ENCODE peak calls at places on chromosomes 2 and 18, in seven cellular contexts. One of them, this sample, is unnamed.

GRCh38 chr2:64218137-64218536 is 73.9 kb upstream of the PELI1 start:
- DNase-seq in MM.1S: no peak
- DNase-seq in PC-9: no peak
- DNase-seq in HepG2: no peak
- DNase-seq in A549: no peak
- DNase-seq in neural progenitor cell: no peak
- DNase-seq in mammary epithelial cell: no peak
- DNase-seq in this sample: no peak

GRCh38 chr2:143123911-143124310 is 5.3 kb upstream of the ARHGAP15 start:
- DNase-seq in MM.1S: no peak
- DNase-seq in PC-9: no peak
- DNase-seq in HepG2: no peak
- DNase-seq in A549: no peak
- DNase-seq in neural progenitor cell: no peak
- DNase-seq in mammary epithelial cell: no peak
- DNase-seq in this sample: no peak

GRCh38 chr18:24266124-24266523 is 127.3 kb downstream of the CABYR start:
- DNase-seq in MM.1S: no peak
- DNase-seq in PC-9: no peak
- DNase-seq in HepG2: no peak
- DNase-seq in A549: no peak
- DNase-seq in neural progenitor cell: no peak
- DNase-seq in mammary epithelial cell: no peak
- DNase-seq in this sample: no peak

GRCh38 chr2:25369876-25370275 is 28.2 kb upstream of the DNMT3A start:
- DNase-seq in MM.1S: no peak
- DNase-seq in PC-9: no peak
- DNase-seq in HepG2: no peak
- DNase-seq in A549: no peak
- DNase-seq in neural progenitor cell: no peak
- DNase-seq in mammary epithelial cell: no peak
- DNase-seq in this sample: no peak

GRCh38 chr2:3644246-3644525 is 13.8 kb upstream of the ALLC start:
- DNase-seq in MM.1S: no peak
- DNase-seq in PC-9: no peak
- DNase-seq in HepG2: no peak
- DNase-seq in A549: no peak
- DNase-seq in neural progenitor cell: no peak
- DNase-seq in mammary epithelial cell: no peak
- DNase-seq in this sample: no peak

GRCh38 chr18:39188278-39188677 is 1622.7 kb upstream of the CELF4 start:
- DNase-seq in MM.1S: no peak
- DNase-seq in PC-9: no peak
- DNase-seq in HepG2: no peak
- DNase-seq in A549: no peak
- DNase-seq in neural progenitor cell: no peak
- DNase-seq in mammary epithelial cell: no peak
- DNase-seq in this sample: no peak

GRCh38 chr2:160345102-160345501 is 145.0 kb upstream of the ITGB6 start:
- DNase-seq in MM.1S: peak; percentile 65
- DNase-seq in PC-9: no peak
- DNase-seq in HepG2: no peak
- DNase-seq in A549: no peak
- DNase-seq in neural progenitor cell: no peak
- DNase-seq in mammary epithelial cell: no peak
- DNase-seq in this sample: no peak

GRCh38 chr2:191521608-191522208 is 156.2 kb upstream of the NABP1 start:
- DNase-seq in MM.1S: peak; percentile 19
- DNase-seq in PC-9: no peak
- DNase-seq in HepG2: peak; percentile 40
- DNase-seq in A549: peak; percentile 51
- DNase-seq in neural progenitor cell: no peak
- DNase-seq in mammary epithelial cell: peak; percentile 18
- DNase-seq in this sample: peak; percentile 64

GRCh38 chr2:216074794-216075193 is 6.8 kb downstream of the PECR start:
- DNase-seq in MM.1S: no peak
- DNase-seq in PC-9: no peak
- DNase-seq in HepG2: no peak
- DNase-seq in A549: no peak
- DNase-seq in neural progenitor cell: no peak
- DNase-seq in mammary epithelial cell: no peak
- DNase-seq in this sample: no peak

GRCh38 chr2:224086226-224086911 is 47.3 kb upstream of the SERPINE2 start:
- DNase-seq in MM.1S: no peak
- DNase-seq in PC-9: peak; percentile 99
- DNase-seq in HepG2: peak; percentile 43
- DNase-seq in A549: peak; percentile 73
- DNase-seq in neural progenitor cell: no peak
- DNase-seq in mammary epithelial cell: peak; percentile 97
- DNase-seq in this sample: no peak

GRCh38 chr18:11005528-11005927 is 143.8 kb downstream of the PIEZO2 start:
- DNase-seq in MM.1S: no peak
- DNase-seq in PC-9: no peak
- DNase-seq in HepG2: peak; percentile 99
- DNase-seq in A549: peak; percentile 36
- DNase-seq in neural progenitor cell: peak; percentile 6
- DNase-seq in mammary epithelial cell: peak; percentile 5
- DNase-seq in this sample: no peak

GRCh38 chr18:59787998-59788875 is 91.0 kb upstream of the CCBE1 start:
- DNase-seq in MM.1S: no peak
- DNase-seq in PC-9: peak; percentile 69
- DNase-seq in HepG2: no peak
- DNase-seq in A549: peak; percentile 27
- DNase-seq in neural progenitor cell: no peak
- DNase-seq in mammary epithelial cell: peak; percentile 66
- DNase-seq in this sample: no peak

GRCh38 chr18:22020867-22021370 is 148.5 kb upstream of the GATA6 start:
- DNase-seq in MM.1S: no peak
- DNase-seq in PC-9: no peak
- DNase-seq in HepG2: no peak
- DNase-seq in A549: no peak
- DNase-seq in neural progenitor cell: no peak
- DNase-seq in mammary epithelial cell: no peak
- DNase-seq in this sample: no peak

GRCh38 chr2:121095257-121096080 is 189.5 kb downstream of the TFCP2L1 start:
- DNase-seq in MM.1S: peak; percentile 21
- DNase-seq in PC-9: peak; percentile 60
- DNase-seq in HepG2: peak; percentile 53
- DNase-seq in A549: peak; percentile 79
- DNase-seq in neural progenitor cell: peak; percentile 84
- DNase-seq in mammary epithelial cell: peak; percentile 67
- DNase-seq in this sample: peak; percentile 69

GRCh38 chr18:67794512-67794911 is 278.0 kb upstream of the DSEL start:
- DNase-seq in MM.1S: no peak
- DNase-seq in PC-9: no peak
- DNase-seq in HepG2: no peak
- DNase-seq in A549: no peak
- DNase-seq in neural progenitor cell: no peak
- DNase-seq in mammary epithelial cell: no peak
- DNase-seq in this sample: no peak

GRCh38 chr2:152348388-152348787 is 13.4 kb downstream of the FMNL2 start:
- DNase-seq in MM.1S: no peak
- DNase-seq in PC-9: no peak
- DNase-seq in HepG2: no peak
- DNase-seq in A549: peak; percentile 27
- DNase-seq in neural progenitor cell: no peak
- DNase-seq in mammary epithelial cell: peak; percentile 78
- DNase-seq in this sample: no peak

GRCh38 chr2:103669579-103669978 is 907.7 kb downstream of the TMEM182 start:
- DNase-seq in MM.1S: no peak
- DNase-seq in PC-9: no peak
- DNase-seq in HepG2: no peak
- DNase-seq in A549: no peak
- DNase-seq in neural progenitor cell: no peak
- DNase-seq in mammary epithelial cell: no peak
- DNase-seq in this sample: no peak

GRCh38 chr2:219124379-219125110 is 36.1 kb downstream of the NHEJ1 start:
- DNase-seq in MM.1S: no peak
- DNase-seq in PC-9: no peak
- DNase-seq in HepG2: no peak
- DNase-seq in A549: no peak
- DNase-seq in neural progenitor cell: no peak
- DNase-seq in mammary epithelial cell: no peak
- DNase-seq in this sample: no peak

GRCh38 chr2:27754831-27755230 is 16.7 kb upstream of the MRPL33 start:
- DNase-seq in MM.1S: no peak
- DNase-seq in PC-9: no peak
- DNase-seq in HepG2: no peak
- DNase-seq in A549: no peak
- DNase-seq in neural progenitor cell: no peak
- DNase-seq in mammary epithelial cell: no peak
- DNase-seq in this sample: no peak

GRCh38 chr2:27751377-27751776 is 20.1 kb upstream of the MRPL33 start:
- DNase-seq in MM.1S: no peak
- DNase-seq in PC-9: no peak
- DNase-seq in HepG2: no peak
- DNase-seq in A549: no peak
- DNase-seq in neural progenitor cell: no peak
- DNase-seq in mammary epithelial cell: no peak
- DNase-seq in this sample: no peak

GRCh38 chr2:27752551-27753237 is 18.8 kb upstream of the MRPL33 start:
- DNase-seq in MM.1S: no peak
- DNase-seq in PC-9: peak; percentile 98
- DNase-seq in HepG2: peak; percentile 87
- DNase-seq in A549: no peak
- DNase-seq in neural progenitor cell: peak; percentile 39
- DNase-seq in mammary epithelial cell: peak; percentile 78
- DNase-seq in this sample: no peak

GRCh38 chr2:27756091-27756490 is 15.4 kb upstream of the MRPL33 start:
- DNase-seq in MM.1S: no peak
- DNase-seq in PC-9: no peak
- DNase-seq in HepG2: no peak
- DNase-seq in A549: no peak
- DNase-seq in neural progenitor cell: no peak
- DNase-seq in mammary epithelial cell: no peak
- DNase-seq in this sample: no peak

DNA sequence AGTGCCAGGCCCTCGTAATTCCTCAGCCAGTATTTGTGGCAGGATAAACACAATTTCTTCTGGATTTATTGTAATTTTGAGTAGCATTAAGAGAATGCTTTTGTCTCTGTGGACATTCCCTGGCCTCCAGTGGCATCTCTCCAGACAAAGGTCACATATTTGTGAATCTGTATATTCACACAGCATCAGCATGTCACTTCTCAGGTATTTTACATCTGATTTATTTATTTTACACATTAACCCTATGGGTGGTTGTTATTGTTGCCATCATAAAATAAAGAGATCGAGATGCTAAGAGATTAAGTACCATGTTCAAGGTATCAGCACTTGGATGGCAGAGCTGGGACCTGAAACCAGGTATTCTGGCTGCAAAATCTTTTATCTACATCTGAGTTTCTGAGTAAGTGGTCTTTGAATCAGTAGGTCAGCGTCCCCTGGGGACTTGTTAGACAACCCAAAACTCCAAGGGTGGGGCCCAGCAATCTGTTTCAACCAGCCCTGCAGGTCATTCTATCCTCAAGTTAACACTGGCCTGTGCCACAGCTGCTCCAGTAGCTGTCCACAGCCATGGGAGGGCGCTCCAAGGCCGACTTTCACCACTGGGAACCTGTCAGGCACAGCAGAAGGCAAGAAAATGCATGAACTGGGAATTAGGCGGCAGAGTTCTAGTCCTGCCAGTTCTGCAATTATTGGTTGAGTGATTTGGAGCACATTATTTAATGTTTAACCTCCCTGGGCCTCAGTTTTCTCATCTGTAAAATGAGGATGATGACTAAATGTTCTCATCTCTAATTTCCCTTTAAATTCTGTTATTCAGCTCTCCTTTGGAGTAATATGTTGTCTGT is 17.6 kb upstream of the MRPL33 start:
- DNase-seq in MM.1S: peak; percentile 54
- DNase-seq in PC-9: peak; percentile 79
- DNase-seq in HepG2: peak; percentile 79
- DNase-seq in A549: peak; percentile 85
- DNase-seq in neural progenitor cell: peak; percentile 85
- DNase-seq in mammary epithelial cell: peak; percentile 76
- DNase-seq in this sample: peak; percentile 88
- H3K9me3 ChIP-seq in MM.1S: no peaks in the 10 kb centered on the region
- H3K9me3 ChIP-seq in PC-9: no peaks in the 10 kb centered on the region
- H3K9me3 ChIP-seq in HepG2: peaks cover 7% of the 10 kb centered on the region
- H3K9me3 ChIP-seq in A549: peaks cover 6% of the 10 kb centered on the region
- H3K9me3 ChIP-seq in neural progenitor cell: no peaks in the 10 kb centered on the region
- H3K9me3 ChIP-seq in mammary epithelial cell: peaks cover 7% of the 10 kb centered on the region
- H3K9me3 ChIP-seq in this sample: no peaks in the 10 kb centered on the region

GRCh38 chr2:20226152-20226545 is 1.2 kb upstream of the SDC1 start:
- DNase-seq in MM.1S: no peak
- DNase-seq in PC-9: no peak
- DNase-seq in HepG2: no peak
- DNase-seq in A549: no peak
- DNase-seq in neural progenitor cell: no peak
- DNase-seq in mammary epithelial cell: no peak
- DNase-seq in this sample: no peak
- H3K4me2 ChIP-seq in MM.1S: peak overlapping the region; percentile 70
- H3K4me2 ChIP-seq in PC-9: peak overlapping the region; percentile 92
- H3K4me2 ChIP-seq in HepG2: peak overlapping the region; percentile 93
- H3K4me2 ChIP-seq in A549: peak overlapping the region; percentile 80
- H3K4me2 ChIP-seq in neural progenitor cell: no peak overlapping the region
- H3K4me2 ChIP-seq in mammary epithelial cell: peak overlapping the region; percentile 92
- H3K4me2 ChIP-seq in this sample: no peak overlapping the region

DNA sequence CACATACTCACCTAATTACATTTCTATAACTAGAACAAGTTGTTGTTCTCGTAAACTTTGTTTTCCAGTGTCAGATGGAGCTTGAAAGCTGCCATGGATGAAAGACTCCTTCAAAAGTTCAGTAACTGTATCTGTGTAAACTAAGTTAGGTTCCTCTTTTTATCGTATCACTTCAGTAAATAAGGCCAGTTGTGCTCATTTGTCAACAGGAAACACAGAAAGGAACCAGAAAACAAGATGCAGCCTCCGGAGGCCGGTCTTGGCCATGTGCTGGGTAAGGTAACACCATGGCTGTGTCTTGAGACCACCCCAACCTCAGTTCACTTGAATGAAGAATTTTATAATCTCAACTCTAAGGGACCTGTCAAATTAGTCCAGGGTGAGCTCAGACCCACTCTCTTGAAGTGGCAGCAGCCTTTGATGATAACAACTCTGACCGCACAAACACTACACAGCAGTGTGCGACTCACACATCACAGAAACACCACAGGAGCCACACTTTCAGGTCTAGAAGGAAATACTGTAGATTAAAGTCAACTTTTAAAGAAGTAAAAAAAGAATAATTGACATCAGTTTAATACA is 213.8 kb downstream of the AFF3 start:
- DNase-seq in MM.1S: no peak
- DNase-seq in PC-9: no peak
- DNase-seq in HepG2: no peak
- DNase-seq in A549: no peak
- DNase-seq in neural progenitor cell: no peak
- DNase-seq in mammary epithelial cell: no peak
- DNase-seq in this sample: no peak
- H3K9me3 ChIP-seq in MM.1S: no peaks in the 10 kb centered on the region
- H3K9me3 ChIP-seq in PC-9: no peaks in the 10 kb centered on the region
- H3K9me3 ChIP-seq in HepG2: no peaks in the 10 kb centered on the region
- H3K9me3 ChIP-seq in A549: no peaks in the 10 kb centered on the region
- H3K9me3 ChIP-seq in neural progenitor cell: no peaks in the 10 kb centered on the region
- H3K9me3 ChIP-seq in mammary epithelial cell: no peaks in the 10 kb centered on the region
- H3K9me3 ChIP-seq in this sample: no peaks in the 10 kb centered on the region

DNA sequence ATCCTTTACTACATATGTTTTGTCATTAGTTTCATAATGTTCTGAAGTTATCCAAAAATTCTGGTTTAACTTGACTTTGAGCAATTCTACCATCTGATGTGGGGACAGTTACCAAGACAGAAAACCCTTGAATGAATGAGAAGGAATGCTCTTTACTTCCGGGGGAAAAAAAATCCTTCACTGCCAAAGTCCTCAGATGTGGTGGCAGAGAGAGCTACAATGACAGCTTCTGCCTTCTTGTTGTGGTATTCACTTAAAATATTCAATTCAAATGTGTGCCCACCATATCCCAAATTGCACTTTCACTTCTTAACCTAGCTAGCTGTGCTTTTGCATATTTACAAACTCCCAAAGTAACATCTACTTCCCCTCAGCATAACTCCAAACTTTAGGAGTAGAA is 1531.7 kb upstream of the NXPH2 start:
- DNase-seq in MM.1S: no peak
- DNase-seq in PC-9: no peak
- DNase-seq in HepG2: no peak
- DNase-seq in A549: no peak
- DNase-seq in neural progenitor cell: no peak
- DNase-seq in mammary epithelial cell: no peak
- DNase-seq in this sample: no peak
- H3K4me2 ChIP-seq in MM.1S: no peak overlapping the region
- H3K4me2 ChIP-seq in PC-9: no peak overlapping the region
- H3K4me2 ChIP-seq in HepG2: no peak overlapping the region
- H3K4me2 ChIP-seq in A549: no peak overlapping the region
- H3K4me2 ChIP-seq in neural progenitor cell: no peak overlapping the region
- H3K4me2 ChIP-seq in mammary epithelial cell: no peak overlapping the region
- H3K4me2 ChIP-seq in this sample: no peak overlapping the region

This sample was measured in Karpas-422.